ENCODE peak calls at places on chromosomes 4 and X, in six cellular contexts. One of them, this sample, is unnamed.

GRCh38 chrX:81957900-81958545 is 756.1 kb downstream of the SH3BGRL start:
- DNase-seq in neuronal stem cell: peak; percentile 18
- DNase-seq in IMR-90: peak; percentile 1
- DNase-seq in trophoblast cell: peak; percentile 49
- DNase-seq in H9: no peak
- DNase-seq in H1: no peak
- DNase-seq in this sample: no peak

GRCh38 chr4:116180056-116180690 is 905.2 kb downstream of the TRAM1L1 start:
- DNase-seq in neuronal stem cell: peak; percentile 4
- DNase-seq in H1: no peak
- DNase-seq in IMR-90: no peak
- DNase-seq in trophoblast cell: peak; percentile 30
- DNase-seq in H9: no peak
- DNase-seq in this sample: peak; percentile 69

GRCh38 chr4:149553959-149554520 is 261.6 kb downstream of the IQCM start:
- DNase-seq in IMR-90: no peak
- DNase-seq in H9: no peak
- DNase-seq in neuronal stem cell: no peak
- DNase-seq in H1: no peak
- DNase-seq in trophoblast cell: no peak
- DNase-seq in this sample: no peak

GRCh38 chrX:41518841-41519220 is 71.7 kb downstream of the NYX start:
- DNase-seq in H9: no peak
- DNase-seq in IMR-90: peak; percentile 49
- DNase-seq in neuronal stem cell: no peak
- DNase-seq in H1: no peak
- DNase-seq in trophoblast cell: no peak
- DNase-seq in this sample: no peak

GRCh38 chr4:31236635-31237173 is 516.5 kb downstream of the PCDH7 start:
- DNase-seq in neuronal stem cell: no peak
- DNase-seq in IMR-90: no peak
- DNase-seq in H9: no peak
- DNase-seq in H1: no peak
- DNase-seq in trophoblast cell: no peak
- DNase-seq in this sample: no peak

GRCh38 chrX:22585831-22586230 is 313.1 kb downstream of the CBLL2 start:
- DNase-seq in IMR-90: no peak
- DNase-seq in neuronal stem cell: no peak
- DNase-seq in trophoblast cell: no peak
- DNase-seq in H9: no peak
- DNase-seq in H1: no peak
- DNase-seq in this sample: no peak

GRCh38 chr4:135966936-135967335 is 1565.4 kb downstream of the PCDH18 start:
- DNase-seq in H1: no peak
- DNase-seq in H9: no peak
- DNase-seq in IMR-90: no peak
- DNase-seq in neuronal stem cell: no peak
- DNase-seq in trophoblast cell: no peak
- DNase-seq in this sample: no peak

GRCh38 chrX:281166-281999 is at the start of gene PLCXD1:
- DNase-seq in H1: peak; percentile 80
- DNase-seq in H9: peak; percentile 97
- DNase-seq in trophoblast cell: peak; percentile 35
- DNase-seq in neuronal stem cell: peak; percentile 73
- DNase-seq in IMR-90: peak; percentile 36
- DNase-seq in this sample: peak; percentile 71

GRCh38 chr4:137226900-137227299 is 305.4 kb downstream of the PCDH18 start:
- DNase-seq in H9: no peak
- DNase-seq in trophoblast cell: peak; percentile 10
- DNase-seq in H1: no peak
- DNase-seq in IMR-90: peak; percentile 16
- DNase-seq in neuronal stem cell: no peak
- DNase-seq in this sample: peak; percentile 8

GRCh38 chrX:70508296-70508911 is 63.8 kb downstream of the DLG3 start:
- DNase-seq in trophoblast cell: no peak
- DNase-seq in neuronal stem cell: no peak
- DNase-seq in H9: peak; percentile 33
- DNase-seq in H1: no peak
- DNase-seq in IMR-90: peak; percentile 8
- DNase-seq in this sample: peak; percentile 1

GRCh38 chr4:40253906-40254305 is 57.1 kb downstream of the RHOH start:
- DNase-seq in H9: no peak
- DNase-seq in H1: no peak
- DNase-seq in IMR-90: no peak
- DNase-seq in neuronal stem cell: no peak
- DNase-seq in trophoblast cell: no peak
- DNase-seq in this sample: peak; percentile 63
- H2AFZ ChIP-seq in H9: no peak overlapping the region
- H2AFZ ChIP-seq in H1: no peak overlapping the region
- H2AFZ ChIP-seq in IMR-90: no peak overlapping the region
- H2AFZ ChIP-seq in neuronal stem cell: peak overlapping the region; percentile 30
- H2AFZ ChIP-seq in trophoblast cell: no peak overlapping the region
- H2AFZ ChIP-seq in this sample: no peak overlapping the region

GRCh38 chr4:40058121-40058520 is 1.5 kb downstream of the N4BP2 start:
- DNase-seq in trophoblast cell: no peak
- DNase-seq in neuronal stem cell: no peak
- DNase-seq in H1: no peak
- DNase-seq in IMR-90: no peak
- DNase-seq in H9: no peak
- DNase-seq in this sample: no peak

GRCh38 chr4:40057540-40058091 is 966 bp downstream of the N4BP2 start:
- DNase-seq in IMR-90: peak; percentile 96
- DNase-seq in neuronal stem cell: peak; percentile 68
- DNase-seq in H1: peak; percentile 59
- DNase-seq in trophoblast cell: peak; percentile 98
- DNase-seq in H9: peak; percentile 83
- DNase-seq in this sample: peak; percentile 98

GRCh38 chr4:40055873-40056721 is 553 bp upstream of the N4BP2 start:
- DNase-seq in IMR-90: peak; percentile 83
- DNase-seq in trophoblast cell: peak; percentile 75
- DNase-seq in neuronal stem cell: peak; percentile 76
- DNase-seq in H9: peak; percentile 74
- DNase-seq in H1: peak; percentile 82
- DNase-seq in this sample: peak; percentile 93

GRCh38 chr4:40055379-40055872 is 1.2 kb upstream of the N4BP2 start:
- DNase-seq in trophoblast cell: peak; percentile 36
- DNase-seq in H1: no peak
- DNase-seq in H9: no peak
- DNase-seq in neuronal stem cell: peak; percentile 18
- DNase-seq in IMR-90: no peak
- DNase-seq in this sample: no peak

GRCh38 chr4:40056722-40057539 is at the start of gene N4BP2:
- DNase-seq in neuronal stem cell: peak; percentile 89
- DNase-seq in H9: peak; percentile 78
- DNase-seq in trophoblast cell: peak; percentile 85
- DNase-seq in H1: peak; percentile 86
- DNase-seq in IMR-90: peak; percentile 68
- DNase-seq in this sample: peak; percentile 84
- H2BK120ac ChIP-seq in neuronal stem cell: peak within 1 kb of the TSS; percentile 94
- H2BK120ac ChIP-seq in H9: peak within 1 kb of the TSS; percentile 91
- H2BK120ac ChIP-seq in trophoblast cell: peak within 1 kb of the TSS; percentile 99
- H2BK120ac ChIP-seq in H1: peak within 1 kb of the TSS; percentile 19
- H2BK120ac ChIP-seq in IMR-90: peak within 1 kb of the TSS; percentile 84
- H2BK120ac ChIP-seq in this sample: peak within 1 kb of the TSS; percentile 98

DNA sequence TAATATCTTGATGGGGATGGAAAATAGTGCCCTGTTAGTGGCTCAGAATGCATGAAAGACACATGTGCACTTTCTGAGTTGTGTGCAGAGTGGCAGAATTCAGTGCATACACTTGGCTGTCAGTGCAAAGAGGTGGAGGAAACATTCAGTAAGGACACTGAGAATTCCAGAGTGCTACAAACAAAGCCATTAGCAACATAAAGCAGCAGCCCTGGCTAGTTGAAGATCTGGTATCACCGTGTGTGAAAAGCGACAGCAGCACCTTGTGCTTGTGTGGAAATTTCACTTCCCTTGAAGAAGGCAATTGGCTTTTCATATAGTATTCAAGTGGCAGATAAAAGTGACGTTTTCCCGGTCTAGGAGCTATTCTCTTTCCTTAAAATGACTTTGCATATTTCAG is 810.4 kb downstream of the TRIML1 start:
- DNase-seq in H1: no peak
- DNase-seq in H9: no peak
- DNase-seq in IMR-90: no peak
- DNase-seq in trophoblast cell: no peak
- DNase-seq in neuronal stem cell: no peak
- DNase-seq in this sample: no peak
- H2AFZ ChIP-seq in H1: peak overlapping the region; percentile 92
- H2AFZ ChIP-seq in H9: no peak overlapping the region
- H2AFZ ChIP-seq in IMR-90: peak overlapping the region; percentile 64
- H2AFZ ChIP-seq in trophoblast cell: no peak overlapping the region
- H2AFZ ChIP-seq in neuronal stem cell: no peak overlapping the region
- H2AFZ ChIP-seq in this sample: no peak overlapping the region

GRCh38 chr4:130563891-130564418 is 1468.0 kb downstream of the C4orf33 start:
- DNase-seq in trophoblast cell: no peak
- DNase-seq in IMR-90: no peak
- DNase-seq in H1: no peak
- DNase-seq in neuronal stem cell: no peak
- DNase-seq in H9: no peak
- DNase-seq in this sample: no peak

GRCh38 chr4:130568746-130569145 is 1472.8 kb downstream of the C4orf33 start:
- DNase-seq in H1: no peak
- DNase-seq in IMR-90: no peak
- DNase-seq in H9: no peak
- DNase-seq in trophoblast cell: no peak
- DNase-seq in neuronal stem cell: no peak
- DNase-seq in this sample: no peak

GRCh38 chr4:130559268-130559667 is 1463.3 kb downstream of the C4orf33 start:
- DNase-seq in H1: no peak
- DNase-seq in H9: no peak
- DNase-seq in trophoblast cell: no peak
- DNase-seq in neuronal stem cell: no peak
- DNase-seq in IMR-90: no peak
- DNase-seq in this sample: no peak

DNA sequence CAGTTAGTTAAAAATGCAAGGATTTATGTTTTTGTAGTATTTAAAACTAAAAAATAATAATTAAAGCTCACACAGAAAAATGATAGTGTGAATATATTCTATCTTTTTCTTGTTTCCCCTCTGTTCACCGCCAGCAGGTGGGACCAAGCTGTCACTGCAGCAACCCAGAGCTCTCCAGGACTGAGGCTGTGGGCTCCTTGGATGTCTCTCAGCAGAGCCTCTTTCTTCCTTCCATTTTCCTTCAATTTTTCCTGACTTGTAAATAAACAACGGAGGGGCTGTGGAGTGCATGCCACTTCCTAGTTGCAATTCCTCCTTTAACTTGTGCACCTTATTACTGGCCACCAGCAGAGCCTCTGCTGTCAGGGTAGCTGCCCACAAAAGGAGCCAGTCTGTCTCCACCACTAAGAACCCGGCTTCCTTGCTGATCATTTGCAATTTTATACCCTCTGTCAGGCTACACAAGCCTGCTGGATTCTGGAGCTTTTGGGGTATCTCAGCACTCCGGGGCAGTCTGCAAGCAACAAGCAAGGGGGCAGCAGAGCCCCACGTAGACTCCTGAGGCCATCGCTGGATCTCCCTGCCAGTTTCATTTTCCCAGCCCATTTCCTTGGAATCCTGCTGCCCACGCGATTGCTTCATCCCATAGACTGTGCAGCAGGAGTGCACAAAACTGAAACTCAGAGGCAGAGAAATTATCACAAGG is 1467.4 kb downstream of the C4orf33 start:
- DNase-seq in H9: peak; percentile 81
- DNase-seq in IMR-90: peak; percentile 72
- DNase-seq in H1: peak; percentile 66
- DNase-seq in neuronal stem cell: peak; percentile 52
- DNase-seq in trophoblast cell: peak; percentile 46
- DNase-seq in this sample: peak; percentile 78
- H2BK120ac ChIP-seq in H9: no peak overlapping the region
- H2BK120ac ChIP-seq in IMR-90: peak overlapping the region; percentile 46
- H2BK120ac ChIP-seq in H1: no peak overlapping the region
- H2BK120ac ChIP-seq in neuronal stem cell: no peak overlapping the region
- H2BK120ac ChIP-seq in trophoblast cell: no peak overlapping the region
- H2BK120ac ChIP-seq in this sample: no peak overlapping the region

DNA sequence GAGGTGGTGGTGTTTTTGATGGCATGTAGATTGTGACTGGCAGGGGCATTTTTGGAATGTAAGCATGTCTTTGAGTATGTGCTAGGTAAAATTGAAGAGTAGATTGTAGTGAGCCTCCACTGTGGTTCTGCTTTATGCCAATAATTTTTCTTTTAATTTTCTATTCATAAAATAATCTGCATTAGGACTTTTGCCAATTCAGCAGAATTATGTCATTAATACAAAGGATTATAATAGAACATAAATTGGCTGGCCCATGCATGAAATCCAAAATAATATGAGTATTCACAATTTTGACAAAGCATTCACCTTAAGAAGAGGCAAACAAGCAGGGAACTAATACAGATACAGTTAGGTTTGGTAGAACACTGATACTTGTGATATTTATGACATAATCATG is 14.9 kb upstream of the TMPRSS11E start:
- DNase-seq in IMR-90: no peak
- DNase-seq in neuronal stem cell: no peak
- DNase-seq in H1: no peak
- DNase-seq in H9: no peak
- DNase-seq in trophoblast cell: no peak
- DNase-seq in this sample: no peak
- H2AFZ ChIP-seq in IMR-90: no peak overlapping the region
- H2AFZ ChIP-seq in neuronal stem cell: no peak overlapping the region
- H2AFZ ChIP-seq in H1: no peak overlapping the region
- H2AFZ ChIP-seq in H9: no peak overlapping the region
- H2AFZ ChIP-seq in trophoblast cell: no peak overlapping the region
- H2AFZ ChIP-seq in this sample: no peak overlapping the region

GRCh38 chr4:40924793-40925117 is 175.0 kb downstream of the NSUN7 start:
- DNase-seq in neuronal stem cell: no peak
- DNase-seq in H9: no peak
- DNase-seq in trophoblast cell: no peak
- DNase-seq in IMR-90: no peak
- DNase-seq in H1: no peak
- DNase-seq in this sample: no peak
- H2BK120ac ChIP-seq in neuronal stem cell: no peak overlapping the region
- H2BK120ac ChIP-seq in H9: no peak overlapping the region
- H2BK120ac ChIP-seq in trophoblast cell: no peak overlapping the region
- H2BK120ac ChIP-seq in IMR-90: no peak overlapping the region
- H2BK120ac ChIP-seq in H1: no peak overlapping the region
- H2BK120ac ChIP-seq in this sample: no peak overlapping the region